ENCODE peak calls at places on chromosome 17, in nine cellular contexts. One of them, this sample, is unnamed.
A peak's percentile ranks its signal among the peaks of the same experiment; 100 is the strongest.

GRCh38 chr17:55710410-55710809 is 12.3 kb downstream of the TMEM100 start:
- DNase-seq in PC-3: no peak
- DNase-seq in pancreas: no peak
- DNase-seq in ovary: no peak
- DNase-seq in keratinocyte: no peak
- DNase-seq in cardiac muscle cell: peak; percentile 43
- DNase-seq in CD4-positive, CD25-positive, alpha-beta regulatory T cell: no peak
- DNase-seq in K562: no peak
- DNase-seq in CD8-positive, alpha-beta memory T cell: no peak
- DNase-seq in this sample: no peak

GRCh38 chr17:20142268-20142667 is 133.1 kb downstream of the SPECC1 start:
- DNase-seq in CD4-positive, CD25-positive, alpha-beta regulatory T cell: no peak
- DNase-seq in cardiac muscle cell: no peak
- DNase-seq in ovary: no peak
- DNase-seq in K562: no peak
- DNase-seq in keratinocyte: no peak
- DNase-seq in CD8-positive, alpha-beta memory T cell: no peak
- DNase-seq in PC-3: no peak
- DNase-seq in pancreas: no peak
- DNase-seq in this sample: no peak

GRCh38 chr17:67381925-67382257 is 4.8 kb downstream of the PITPNC1 start:
- DNase-seq in CD4-positive, CD25-positive, alpha-beta regulatory T cell: no peak
- DNase-seq in ovary: no peak
- DNase-seq in pancreas: no peak
- DNase-seq in cardiac muscle cell: no peak
- DNase-seq in K562: no peak
- DNase-seq in keratinocyte: no peak
- DNase-seq in CD8-positive, alpha-beta memory T cell: no peak
- DNase-seq in PC-3: no peak
- DNase-seq in this sample: no peak

GRCh38 chr17:49557204-49558024 is 18.3 kb upstream of the NXPH3 start:
- DNase-seq in K562: peak; percentile 60
- DNase-seq in PC-3: peak; percentile 80
- DNase-seq in CD8-positive, alpha-beta memory T cell: no peak
- DNase-seq in pancreas: no peak
- DNase-seq in cardiac muscle cell: peak; percentile 73
- DNase-seq in ovary: no peak
- DNase-seq in keratinocyte: no peak
- DNase-seq in CD4-positive, CD25-positive, alpha-beta regulatory T cell: no peak
- DNase-seq in this sample: no peak

GRCh38 chr17:72118588-72119279 is 2.1 kb upstream of the SOX9 start:
- DNase-seq in ovary: no peak
- DNase-seq in K562: peak; percentile 39
- DNase-seq in CD8-positive, alpha-beta memory T cell: no peak
- DNase-seq in cardiac muscle cell: peak; percentile 93
- DNase-seq in PC-3: peak; percentile 88
- DNase-seq in pancreas: peak; percentile 72
- DNase-seq in CD4-positive, CD25-positive, alpha-beta regulatory T cell: no peak
- DNase-seq in keratinocyte: no peak
- DNase-seq in this sample: no peak

GRCh38 chr17:15398736-15399331 is 57.4 kb upstream of the TEKT3 start:
- DNase-seq in pancreas: no peak
- DNase-seq in keratinocyte: no peak
- DNase-seq in CD4-positive, CD25-positive, alpha-beta regulatory T cell: no peak
- DNase-seq in PC-3: peak; percentile 93
- DNase-seq in K562: no peak
- DNase-seq in ovary: no peak
- DNase-seq in CD8-positive, alpha-beta memory T cell: no peak
- DNase-seq in cardiac muscle cell: peak; percentile 26
- DNase-seq in this sample: no peak

GRCh38 chr17:6241996-6242395 is 171.8 kb downstream of the WSCD1 start:
- DNase-seq in pancreas: no peak
- DNase-seq in CD4-positive, CD25-positive, alpha-beta regulatory T cell: no peak
- DNase-seq in ovary: no peak
- DNase-seq in K562: no peak
- DNase-seq in keratinocyte: no peak
- DNase-seq in PC-3: no peak
- DNase-seq in CD8-positive, alpha-beta memory T cell: no peak
- DNase-seq in cardiac muscle cell: no peak
- DNase-seq in this sample: no peak

GRCh38 chr17:56451629-56452028 is 141.9 kb upstream of the NOG start:
- DNase-seq in pancreas: no peak
- DNase-seq in cardiac muscle cell: no peak
- DNase-seq in keratinocyte: no peak
- DNase-seq in CD4-positive, CD25-positive, alpha-beta regulatory T cell: no peak
- DNase-seq in K562: no peak
- DNase-seq in PC-3: peak; percentile 53
- DNase-seq in CD8-positive, alpha-beta memory T cell: no peak
- DNase-seq in ovary: no peak
- DNase-seq in this sample: no peak

GRCh38 chr17:44061446-44061845 is 5.0 kb downstream of the LSM12 start:
- DNase-seq in pancreas: no peak
- DNase-seq in ovary: no peak
- DNase-seq in CD4-positive, CD25-positive, alpha-beta regulatory T cell: no peak
- DNase-seq in cardiac muscle cell: no peak
- DNase-seq in keratinocyte: no peak
- DNase-seq in CD8-positive, alpha-beta memory T cell: no peak
- DNase-seq in PC-3: no peak
- DNase-seq in K562: no peak
- DNase-seq in this sample: no peak

GRCh38 chr17:43482103-43483012 is 1.4 kb upstream of the DHX8 start:
- DNase-seq in cardiac muscle cell: no peak
- DNase-seq in CD4-positive, CD25-positive, alpha-beta regulatory T cell: no peak
- DNase-seq in pancreas: no peak
- DNase-seq in K562: no peak
- DNase-seq in PC-3: no peak
- DNase-seq in CD8-positive, alpha-beta memory T cell: no peak
- DNase-seq in ovary: peak; percentile 47
- DNase-seq in keratinocyte: no peak
- DNase-seq in this sample: no peak

GRCh38 chr17:2435181-2435741 is 34.4 kb upstream of the MNT start:
- DNase-seq in K562: no peak
- DNase-seq in cardiac muscle cell: peak; percentile 44
- DNase-seq in PC-3: no peak
- DNase-seq in keratinocyte: no peak
- DNase-seq in ovary: no peak
- DNase-seq in CD4-positive, CD25-positive, alpha-beta regulatory T cell: no peak
- DNase-seq in pancreas: no peak
- DNase-seq in CD8-positive, alpha-beta memory T cell: no peak
- DNase-seq in this sample: no peak

GRCh38 chr17:61583242-61583641 is 7.8 kb downstream of the NACA2 start:
- DNase-seq in pancreas: no peak
- DNase-seq in CD8-positive, alpha-beta memory T cell: no peak
- DNase-seq in keratinocyte: no peak
- DNase-seq in PC-3: peak; percentile 86
- DNase-seq in K562: peak; percentile 42
- DNase-seq in cardiac muscle cell: peak; percentile 66
- DNase-seq in CD4-positive, CD25-positive, alpha-beta regulatory T cell: peak; percentile 4
- DNase-seq in ovary: no peak
- DNase-seq in this sample: no peak

GRCh38 chr17:57923182-57923872 is 31.9 kb downstream of the CUEDC1 start:
- DNase-seq in cardiac muscle cell: no peak
- DNase-seq in CD4-positive, CD25-positive, alpha-beta regulatory T cell: no peak
- DNase-seq in ovary: no peak
- DNase-seq in keratinocyte: no peak
- DNase-seq in pancreas: no peak
- DNase-seq in K562: no peak
- DNase-seq in PC-3: no peak
- DNase-seq in CD8-positive, alpha-beta memory T cell: no peak
- DNase-seq in this sample: no peak
- H3K27ac ChIP-seq in cardiac muscle cell: no peak overlapping the region
- H3K27ac ChIP-seq in CD4-positive, CD25-positive, alpha-beta regulatory T cell: no peak overlapping the region
- H3K27ac ChIP-seq in ovary: no peak overlapping the region
- H3K27ac ChIP-seq in keratinocyte: no peak overlapping the region
- H3K27ac ChIP-seq in pancreas: no peak overlapping the region
- H3K27ac ChIP-seq in K562: no peak overlapping the region
- H3K27ac ChIP-seq in PC-3: no peak overlapping the region
- H3K27ac ChIP-seq in CD8-positive, alpha-beta memory T cell: no peak overlapping the region
- H3K27ac ChIP-seq in this sample: no peak overlapping the region

GRCh38 chr17:34993031-34993430 is 12.7 kb downstream of the LIG3 start:
- DNase-seq in PC-3: no peak
- DNase-seq in CD4-positive, CD25-positive, alpha-beta regulatory T cell: no peak
- DNase-seq in keratinocyte: no peak
- DNase-seq in pancreas: no peak
- DNase-seq in ovary: no peak
- DNase-seq in CD8-positive, alpha-beta memory T cell: no peak
- DNase-seq in cardiac muscle cell: no peak
- DNase-seq in K562: no peak
- DNase-seq in this sample: no peak

GRCh38 chr17:34997355-34997862 is 17.1 kb downstream of the LIG3 start:
- DNase-seq in cardiac muscle cell: peak; percentile 93
- DNase-seq in keratinocyte: no peak
- DNase-seq in K562: no peak
- DNase-seq in ovary: peak; percentile 69
- DNase-seq in pancreas: peak; percentile 50
- DNase-seq in CD8-positive, alpha-beta memory T cell: no peak
- DNase-seq in PC-3: peak; percentile 12
- DNase-seq in CD4-positive, CD25-positive, alpha-beta regulatory T cell: no peak
- DNase-seq in this sample: no peak

GRCh38 chr17:34998205-34998604 is 17.9 kb downstream of the LIG3 start:
- DNase-seq in cardiac muscle cell: peak; percentile 78
- DNase-seq in CD8-positive, alpha-beta memory T cell: peak; percentile 64
- DNase-seq in CD4-positive, CD25-positive, alpha-beta regulatory T cell: peak; percentile 78
- DNase-seq in PC-3: peak; percentile 66
- DNase-seq in pancreas: peak; percentile 52
- DNase-seq in K562: peak; percentile 86
- DNase-seq in keratinocyte: no peak
- DNase-seq in ovary: no peak
- DNase-seq in this sample: peak; percentile 68

GRCh38 chr17:34999456-34999855 is 19.1 kb downstream of the LIG3 start:
- DNase-seq in CD4-positive, CD25-positive, alpha-beta regulatory T cell: no peak
- DNase-seq in cardiac muscle cell: no peak
- DNase-seq in keratinocyte: no peak
- DNase-seq in K562: no peak
- DNase-seq in pancreas: no peak
- DNase-seq in CD8-positive, alpha-beta memory T cell: no peak
- DNase-seq in PC-3: no peak
- DNase-seq in ovary: no peak
- DNase-seq in this sample: no peak

GRCh38 chr17:34996422-34997029 is 16.2 kb downstream of the LIG3 start:
- DNase-seq in K562: no peak
- DNase-seq in PC-3: no peak
- DNase-seq in keratinocyte: no peak
- DNase-seq in pancreas: no peak
- DNase-seq in CD4-positive, CD25-positive, alpha-beta regulatory T cell: no peak
- DNase-seq in cardiac muscle cell: no peak
- DNase-seq in CD8-positive, alpha-beta memory T cell: no peak
- DNase-seq in ovary: no peak
- DNase-seq in this sample: no peak
- H3K4me1 ChIP-seq in K562: peaks cover 10% of the 10 kb centered on the region
- H3K4me1 ChIP-seq in PC-3: peaks cover 3% of the 10 kb centered on the region
- H3K4me1 ChIP-seq in keratinocyte: no peaks in the 10 kb centered on the region
- H3K4me1 ChIP-seq in pancreas: no peaks in the 10 kb centered on the region
- H3K4me1 ChIP-seq in CD4-positive, CD25-positive, alpha-beta regulatory T cell: peaks cover 8% of the 10 kb centered on the region
- H3K4me1 ChIP-seq in cardiac muscle cell: no peaks in the 10 kb centered on the region
- H3K4me1 ChIP-seq in CD8-positive, alpha-beta memory T cell: no peaks in the 10 kb centered on the region
- H3K4me1 ChIP-seq in ovary: peaks cover 6% of the 10 kb centered on the region
- H3K4me1 ChIP-seq in this sample: no peaks in the 10 kb centered on the region

GRCh38 chr17:70896843-70897242 is 727.5 kb downstream of the KCNJ2 start:
- DNase-seq in ovary: no peak
- DNase-seq in pancreas: no peak
- DNase-seq in keratinocyte: no peak
- DNase-seq in CD4-positive, CD25-positive, alpha-beta regulatory T cell: no peak
- DNase-seq in K562: no peak
- DNase-seq in CD8-positive, alpha-beta memory T cell: no peak
- DNase-seq in cardiac muscle cell: no peak
- DNase-seq in PC-3: peak; percentile 13
- DNase-seq in this sample: no peak

GRCh38 chr17:70886648-70887047 is 717.3 kb downstream of the KCNJ2 start:
- DNase-seq in CD8-positive, alpha-beta memory T cell: no peak
- DNase-seq in K562: no peak
- DNase-seq in PC-3: no peak
- DNase-seq in cardiac muscle cell: no peak
- DNase-seq in ovary: no peak
- DNase-seq in pancreas: no peak
- DNase-seq in CD4-positive, CD25-positive, alpha-beta regulatory T cell: no peak
- DNase-seq in keratinocyte: no peak
- DNase-seq in this sample: no peak

GRCh38 chr17:70891301-70891700 is 722.0 kb downstream of the KCNJ2 start:
- DNase-seq in cardiac muscle cell: peak; percentile 61
- DNase-seq in K562: no peak
- DNase-seq in ovary: no peak
- DNase-seq in pancreas: no peak
- DNase-seq in CD8-positive, alpha-beta memory T cell: no peak
- DNase-seq in keratinocyte: no peak
- DNase-seq in PC-3: no peak
- DNase-seq in CD4-positive, CD25-positive, alpha-beta regulatory T cell: no peak
- DNase-seq in this sample: no peak

GRCh38 chr17:70892527-70892926 is 723.2 kb downstream of the KCNJ2 start:
- DNase-seq in pancreas: no peak
- DNase-seq in cardiac muscle cell: no peak
- DNase-seq in K562: no peak
- DNase-seq in PC-3: no peak
- DNase-seq in ovary: no peak
- DNase-seq in CD4-positive, CD25-positive, alpha-beta regulatory T cell: no peak
- DNase-seq in CD8-positive, alpha-beta memory T cell: no peak
- DNase-seq in keratinocyte: no peak
- DNase-seq in this sample: no peak
- H3K9me3 ChIP-seq in pancreas: no peaks in the 10 kb centered on the region
- H3K9me3 ChIP-seq in cardiac muscle cell: no peaks in the 10 kb centered on the region
- H3K9me3 ChIP-seq in K562: peaks cover 2% of the 10 kb centered on the region
- H3K9me3 ChIP-seq in PC-3: no peaks in the 10 kb centered on the region
- H3K9me3 ChIP-seq in ovary: no peaks in the 10 kb centered on the region
- H3K9me3 ChIP-seq in CD4-positive, CD25-positive, alpha-beta regulatory T cell: no peaks in the 10 kb centered on the region
- H3K9me3 ChIP-seq in CD8-positive, alpha-beta memory T cell: no peaks in the 10 kb centered on the region
- H3K9me3 ChIP-seq in keratinocyte: no peaks in the 10 kb centered on the region
- H3K9me3 ChIP-seq in this sample: no peaks in the 10 kb centered on the region

GRCh38 chr17:14204546-14204945 is 32.1 kb downstream of the CDRT15 start:
- DNase-seq in PC-3: no peak
- DNase-seq in CD4-positive, CD25-positive, alpha-beta regulatory T cell: no peak
- DNase-seq in CD8-positive, alpha-beta memory T cell: no peak
- DNase-seq in pancreas: no peak
- DNase-seq in ovary: no peak
- DNase-seq in K562: no peak
- DNase-seq in keratinocyte: no peak
- DNase-seq in cardiac muscle cell: no peak
- DNase-seq in this sample: no peak
- H3K27ac ChIP-seq in PC-3: no peak overlapping the region
- H3K27ac ChIP-seq in CD4-positive, CD25-positive, alpha-beta regulatory T cell: peak overlapping the region; percentile 91
- H3K27ac ChIP-seq in CD8-positive, alpha-beta memory T cell: no peak overlapping the region
- H3K27ac ChIP-seq in pancreas: no peak overlapping the region
- H3K27ac ChIP-seq in ovary: no peak overlapping the region
- H3K27ac ChIP-seq in K562: no peak overlapping the region
- H3K27ac ChIP-seq in keratinocyte: no peak overlapping the region
- H3K27ac ChIP-seq in cardiac muscle cell: no peak overlapping the region
- H3K27ac ChIP-seq in this sample: peak overlapping the region; percentile 34

GRCh38 chr17:76566613-76566943 is 19.1 kb downstream of the ST6GALNAC2 start:
- DNase-seq in cardiac muscle cell: no peak
- DNase-seq in keratinocyte: no peak
- DNase-seq in CD4-positive, CD25-positive, alpha-beta regulatory T cell: no peak
- DNase-seq in PC-3: no peak
- DNase-seq in ovary: no peak
- DNase-seq in K562: no peak
- DNase-seq in pancreas: no peak
- DNase-seq in CD8-positive, alpha-beta memory T cell: no peak
- DNase-seq in this sample: no peak
- H3K4me1 ChIP-seq in cardiac muscle cell: no peaks in the 10 kb centered on the region
- H3K4me1 ChIP-seq in keratinocyte: peaks cover 28% of the 10 kb centered on the region
- H3K4me1 ChIP-seq in CD4-positive, CD25-positive, alpha-beta regulatory T cell: peaks cover 5% of the 10 kb centered on the region
- H3K4me1 ChIP-seq in PC-3: peaks cover 37% of the 10 kb centered on the region
- H3K4me1 ChIP-seq in ovary: peaks cover 3% of the 10 kb centered on the region
- H3K4me1 ChIP-seq in K562: peaks cover 44% of the 10 kb centered on the region
- H3K4me1 ChIP-seq in pancreas: peaks cover 9% of the 10 kb centered on the region
- H3K4me1 ChIP-seq in CD8-positive, alpha-beta memory T cell: peaks cover 23% of the 10 kb centered on the region
- H3K4me1 ChIP-seq in this sample: peaks cover 27% of the 10 kb centered on the region

This sample was measured in CD8-positive, alpha-beta T cell.